ENCODE peak calls at places on chromosomes 16 and 17, in nine cellular contexts. G, H, B, K, Y, C, J, Q and M are unnamed samples.

GRCh38 chr17:58503876-58504275 is 10.6 kb downstream of the MTMR4 start:
- DNase-seq in H (no peak), G (no peak), Y (no peak), K (no peak), B (no peak), J (no peak), Q (no peak), C (no peak), M (no peak)

GRCh38 chr16:46558018-46558417 is 63.2 kb downstream of the SHCBP1 start:
- DNase-seq in J (no peak), C (no peak), Q (no peak), K (no peak), H (no peak), B (no peak), G (no peak), Y (no peak), M (no peak)

GRCh38 chr17:43515641-43516040 is 30.5 kb downstream of the ETV4 start:
- DNase-seq in K (no peak), B (peak), G (no peak), J (no peak), H (no peak), Q (no peak), Y (no peak), C (no peak), M (no peak)

GRCh38 chr17:58452738-58453137 is 35.4 kb upstream of the RNF43 start:
- DNase-seq in B (no peak), C (no peak), K (no peak), J (no peak), Q (peak), G (no peak), Y (no peak), H (peak), M (no peak)

GRCh38 chr17:17666111-17666714 is 15.0 kb upstream of the RAI1 start:
- DNase-seq in C (no peak), J (no peak), G (no peak), B (peak), Y (peak), Q (peak), K (no peak), H (peak), M (peak)

GRCh38 chr16:11675561-11676511 is 7.6 kb downstream of the SNN start:
- DNase-seq in B (no peak), C (no peak), K (no peak), Y (peak), J (no peak), G (peak), H (no peak), Q (peak), M (peak)

GRCh38 chr17:79090503-79091372 is 16.1 kb downstream of the ENGASE start:
- DNase-seq in Y (no peak), G (no peak), Q (peak), K (no peak), J (no peak), H (peak), B (peak), C (no peak), M (no peak)

GRCh38 chr16:57126412-57126811 is 34.0 kb downstream of the CPNE2 start:
- DNase-seq in Y (no peak), H (no peak), Q (no peak), C (no peak), J (no peak), G (no peak), K (no peak), B (no peak), M (no peak)

GRCh38 chr17:64950871-64951270 is 31.6 kb upstream of the LRRC37A3 start:
- DNase-seq in B (peak), Q (no peak), H (peak), J (no peak), Y (no peak), C (no peak), K (no peak), G (no peak), M (no peak)

GRCh38 chr17:6570731-6571465 is 14.5 kb upstream of the PITPNM3 start:
- DNase-seq in Y (no peak), J (no peak), C (no peak), H (no peak), B (no peak), K (no peak), Q (no peak), G (no peak), M (no peak)

GRCh38 chr16:50299508-50300105 is 33.3 kb downstream of the ADCY7 start:
- DNase-seq in Y (no peak), H (no peak), C (no peak), K (no peak), Q (no peak), G (no peak), B (no peak), J (no peak), M (no peak)

GRCh38 chr16:82004651-82005490 is 6.4 kb downstream of the SDR42E1 start:
- DNase-seq in H (no peak), J (no peak), Q (no peak), B (no peak), G (peak), C (no peak), K (no peak), Y (no peak), M (peak)

GRCh38 chr17:50211249-50212120 is 10.1 kb upstream of the COL1A1 start:
- DNase-seq in K (no peak), H (peak), J (no peak), Y (no peak), B (peak), Q (peak), G (no peak), C (no peak), M (no peak)

GRCh38 chr17:28180449-28180848 is 138.0 kb downstream of the NLK start:
- DNase-seq in C (no peak), G (no peak), Y (no peak), H (peak), K (no peak), B (peak), Q (no peak), J (peak), M (no peak)

GRCh38 chr17:47918003-47918402 is 22.0 kb downstream of the SP2 start:
- DNase-seq in G (no peak), K (no peak), J (no peak), Y (no peak), B (peak), Q (no peak), C (no peak), H (peak), M (no peak)

GRCh38 chr16:67013823-67014640 is 14.9 kb upstream of the CBFB start:
- DNase-seq in Y (peak), B (peak), K (peak), J (no peak), G (peak), Q (peak), H (peak), C (no peak), M (peak)

GRCh38 chr16:24838554-24839266 is 7.1 kb upstream of the SLC5A11 start:
- DNase-seq in H (peak), G (peak), Y (peak), B (peak), Q (peak), C (no peak), J (no peak), K (no peak), M (peak)

GRCh38 chr17:75406222-75406615 is 741 bp upstream of the GRB2 start:
- DNase-seq in Y (no peak), H (no peak), J (no peak), C (no peak), B (no peak), Q (no peak), K (no peak), G (no peak), M (no peak)

GRCh38 chr16:46828943-46829342 is 2.0 kb downstream of the C16orf87 start:
- DNase-seq in Y (no peak), H (no peak), J (no peak), G (no peak), B (no peak), Q (no peak), C (no peak), K (no peak), M (no peak)

GRCh38 chr16:67506468-67506867 is 22.2 kb upstream of the RIPOR1 start:
- DNase-seq in C (no peak), H (no peak), Q (no peak), J (no peak), G (no peak), Y (no peak), B (no peak), K (no peak), M (no peak)

GRCh38 chr17:72985882-72986720 is 106.4 kb downstream of the SLC39A11 start:
- DNase-seq in Y (peak), G (peak), B (peak), K (peak), J (peak), C (peak), H (peak), Q (peak), M (peak)

GRCh38 chr16:48576927-48577326 is 33.1 kb downstream of the N4BP1 start:
- DNase-seq in J (no peak), H (peak), B (peak), Q (peak), C (no peak), K (no peak), Y (no peak), G (no peak), M (peak)

GRCh38 chr16:8679156-8679555 is 4.7 kb downstream of the ABAT start:
- DNase-seq in J (no peak), G (peak), H (no peak), Q (no peak), Y (no peak), K (no peak), C (no peak), B (no peak), M (peak)

GRCh38 chr17:1031711-1032110 is 34.8 kb downstream of the TIMM22 start:
- DNase-seq in K (no peak), C (no peak), J (no peak), Q (peak), B (peak), Y (peak), G (no peak), H (peak), M (no peak)

GRCh38 chr16:59510008-59510424 is 775.9 kb upstream of the GOT2 start:
- DNase-seq in J (no peak), B (no peak), H (no peak), K (no peak), Q (no peak), Y (no peak), C (no peak), G (no peak), M (no peak)

GRCh38 chr17:17313350-17313991 is 10.3 kb downstream of the NT5M start:
- DNase-seq in G (peak), C (no peak), Q (no peak), J (no peak), K (peak), B (peak), Y (peak), H (peak), M (peak)

GRCh38 chr17:77459018-77459755 is 318.4 kb downstream of the SEC14L1 start:
- DNase-seq in Y (no peak), G (no peak), H (no peak), K (no peak), Q (no peak), C (no peak), B (no peak), J (no peak), M (no peak)

GRCh38 chr17:53765609-53766008 is 57.1 kb upstream of the KIF2B start:
- DNase-seq in G (no peak), Y (no peak), B (no peak), J (no peak), H (peak), C (no peak), Q (no peak), K (no peak), M (no peak)

GRCh38 chr17:75502072-75502745 is 13.1 kb downstream of the CASKIN2 start:
- DNase-seq in J (no peak), H (no peak), C (no peak), B (no peak), K (no peak), Y (no peak), Q (no peak), G (no peak), M (no peak)

GRCh38 chr17:69348441-69348840 is 21.5 kb upstream of the ABCA5 start:
- DNase-seq in G (no peak), H (no peak), Q (no peak), J (no peak), Y (no peak), B (no peak), K (no peak), C (no peak), M (no peak)

GRCh38 chr16:57612494-57612893 is 15.9 kb upstream of the ADGRG1 start:
- DNase-seq in B (no peak), K (no peak), Q (no peak), C (no peak), J (no peak), Y (no peak), H (no peak), G (no peak), M (no peak)

GRCh38 chr17:1829189-1829578 is 518 bp downstream of the SMYD4 start:
- DNase-seq in J (no peak), Q (peak), G (peak), Y (peak), K (no peak), C (no peak), H (peak), B (peak), M (peak)

GRCh38 chr16:88785106-88785924 is at the start of gene PIEZO1:
- DNase-seq in G (peak), K (peak), J (no peak), Y (peak), H (peak), Q (no peak), B (peak), C (no peak), M (peak)

GRCh38 chr17:27327871-27328270 is 34.0 kb downstream of the WSB1 start:
- DNase-seq in H (no peak), C (no peak), B (peak), G (no peak), Y (no peak), Q (no peak), J (no peak), K (no peak), M (no peak)

GRCh38 chr17:78899361-78900260 is 3.4 kb downstream of the CEP295NL start:
- DNase-seq in Y (no peak), C (no peak), K (no peak), Q (no peak), G (peak), J (no peak), B (peak), H (no peak), M (peak)

GRCh38 chr17:55783684-55784245 is 32.9 kb downstream of the PCTP start:
- DNase-seq in J (no peak), Y (peak), G (peak), H (peak), K (no peak), Q (peak), C (no peak), B (peak), M (no peak)

GRCh38 chr17:79045001-79045729 is 21.2 kb downstream of the C1QTNF1 start:
- DNase-seq in H (no peak), Y (no peak), G (no peak), C (no peak), B (no peak), J (no peak), K (no peak), Q (no peak), M (no peak)

GRCh38 chr16:21663889-21664647 is at the start of gene OTOA:
- DNase-seq in H (no peak), Q (no peak), G (no peak), Y (peak), K (no peak), J (no peak), C (no peak), B (no peak), M (peak)

DNA sequence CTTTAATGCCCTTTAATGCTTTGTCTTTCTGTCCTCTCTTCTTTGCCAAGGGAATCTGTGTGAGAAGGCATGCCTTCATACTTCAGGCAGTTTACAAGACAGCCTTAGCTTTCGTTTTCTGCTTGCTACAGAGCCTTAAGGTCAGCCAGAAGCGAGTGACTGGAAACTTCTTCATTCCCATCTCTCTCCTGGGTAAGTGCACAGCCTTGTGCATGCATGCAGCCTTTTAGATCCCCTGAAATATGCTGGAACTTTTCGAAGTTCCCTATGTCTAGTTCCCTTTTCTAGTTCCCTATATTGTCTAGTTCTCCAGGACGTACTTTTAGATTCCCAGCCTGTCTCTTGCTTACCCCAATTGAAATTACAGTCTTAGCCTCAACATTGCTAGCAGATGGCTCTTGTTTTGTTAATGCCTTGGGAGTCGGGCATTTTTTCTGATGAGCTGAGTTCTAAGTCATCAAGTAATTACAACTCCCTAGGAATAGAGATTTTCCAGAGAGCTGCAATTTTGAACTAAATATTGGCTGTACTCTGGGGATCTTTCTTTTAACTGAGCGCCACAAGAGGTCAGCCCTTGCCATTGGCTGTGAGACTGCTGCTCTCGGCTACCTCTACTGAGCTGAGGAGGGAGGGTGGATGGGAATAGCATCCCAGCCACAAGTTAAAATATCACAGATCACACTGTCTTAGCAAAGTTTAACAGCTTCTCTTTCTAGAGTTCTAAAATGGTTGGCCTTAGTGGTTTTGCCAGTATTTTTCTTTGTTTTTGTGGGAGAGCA is 22.7 kb upstream of the PPM1D start:
- DNase-seq in H (peak), Y (peak), J (no peak), G (peak), Q (peak), B (peak), C (peak), K (no peak), M (no peak)
- TF ChIP-seq CTCF in H (peak), Y (no peak), J (peak), G (peak), Q (no peak), B (peak), C (no peak), K (no peak), M (no peak)

DNA sequence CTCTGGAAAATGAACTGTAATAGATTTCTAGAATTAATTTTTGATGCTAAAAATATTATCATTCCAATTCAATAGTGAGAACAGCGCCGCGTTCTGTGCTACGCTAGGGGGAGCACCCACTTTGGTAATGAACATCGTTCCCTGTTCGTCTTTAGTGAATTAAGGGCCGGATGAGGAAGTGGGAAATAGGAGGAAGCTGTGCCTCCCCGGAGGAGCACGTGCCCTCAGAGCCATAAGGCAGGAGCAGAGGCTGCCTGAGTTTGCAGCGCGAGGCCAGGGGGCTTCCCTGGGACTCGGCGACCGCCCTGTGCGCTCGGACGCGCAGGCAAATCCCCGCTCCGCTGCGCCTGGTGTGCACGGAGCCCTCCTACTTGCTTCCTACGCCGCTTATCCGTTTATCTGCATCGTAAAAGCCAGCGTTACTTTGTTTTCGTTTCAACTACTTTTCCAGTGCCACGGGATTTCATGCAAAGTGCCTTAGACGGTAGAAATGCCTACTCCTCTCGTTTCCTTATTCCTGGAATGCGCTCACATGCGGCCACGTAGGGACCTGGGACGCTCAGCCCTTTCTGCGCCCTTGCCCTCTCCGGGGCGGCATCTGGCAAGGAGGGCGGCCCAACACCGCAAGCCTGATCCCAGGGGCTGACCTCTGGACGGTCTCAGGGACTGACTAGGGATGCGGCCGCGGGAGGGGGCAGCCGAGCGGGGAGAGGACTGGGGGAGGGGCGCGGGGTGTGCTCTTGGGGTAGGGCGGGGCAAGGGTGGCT is 76.4 kb downstream of the KCNJ12 start:
- DNase-seq in B (peak), Y (peak), Q (peak), H (peak), G (peak), J (peak), C (no peak), K (no peak), M (no peak)
- TF ChIP-seq CTCF in B (peak), Y (peak), Q (peak), H (peak), G (peak), J (peak), C (peak), K (peak), M (no peak)

GRCh38 chr17:13940858-13941665 is 128.2 kb upstream of the COX10 start:
- DNase-seq in G (no peak), K (no peak), H (peak), Y (no peak), J (no peak), Q (peak), B (peak), C (no peak), M (no peak)
- TF ChIP-seq CTCF in G (no peak), K (no peak), H (no peak), Y (no peak), J (no peak), Q (peak), B (no peak), C (no peak), M (no peak)

GRCh38 chr16:2465653-2466415 is 5.3 kb upstream of the NTN3 start:
- DNase-seq in G (no peak), Q (no peak), K (no peak), C (no peak), Y (no peak), J (no peak), B (no peak), H (peak), M (no peak)
- TF ChIP-seq CTCF in G (no peak), Q (peak), K (no peak), C (peak), Y (no peak), J (peak), B (peak), H (peak), M (no peak)

DNA sequence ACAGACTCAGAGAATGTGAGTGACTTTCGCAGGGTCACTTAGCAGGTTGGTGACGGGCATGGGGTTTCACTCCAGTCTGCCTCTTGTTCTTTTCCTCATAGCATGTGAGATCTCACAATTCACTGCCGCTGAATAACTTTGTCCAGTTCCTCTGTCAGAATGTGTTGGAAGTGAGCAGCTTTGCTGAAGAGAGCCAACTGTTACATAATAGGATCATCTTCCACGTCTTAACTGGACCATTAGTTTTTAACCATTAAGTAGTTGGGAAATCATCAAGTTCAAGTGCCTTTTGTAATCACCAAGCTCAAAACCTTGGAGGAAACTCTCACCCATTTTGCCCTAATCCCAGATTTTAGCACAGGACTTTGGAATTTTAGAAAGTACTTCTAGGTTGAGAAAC is 290.6 kb downstream of the WWOX start:
- DNase-seq in B (no peak), Q (no peak), C (no peak), G (no peak), Y (no peak), K (no peak), J (no peak), H (no peak), M (no peak)
- TF ChIP-seq CTCF in B (no peak), Q (no peak), C (no peak), G (no peak), Y (no peak), K (no peak), J (no peak), H (no peak), M (no peak)